ENCODE peak calls at places on chromosomes 5 and 9, in ten cellular contexts. O, Y, G, W, N, B, Q, X, U and P are unnamed samples.

GRCh38 chr5:159923008-159923407 is 6.7 kb downstream of the ADRA1B start:
- DNase-seq in O (no peak), Y (no peak), G (no peak), W (no peak), N (no peak), B (no peak), Q (no peak), X (no peak), U (no peak), P (no peak)

GRCh38 chr5:167786871-167787568 is 504.4 kb upstream of the WWC1 start:
- DNase-seq in O (no peak), Y (no peak), G (no peak), W (no peak), N (no peak), B (no peak), Q (no peak), X (no peak), U (no peak), P (no peak)

GRCh38 chr9:90032296-90033029 is 427.7 kb downstream of the GADD45G start:
- DNase-seq in O (no peak), Y (peak; percentile 65), G (no peak), W (no peak), N (no peak), B (no peak), Q (no peak), X (no peak), U (no peak), P (no peak)

GRCh38 chr9:92180669-92181181 is 65.5 kb upstream of the SPTLC1 start:
- DNase-seq in O (no peak), Y (peak; percentile 71), G (peak; percentile 34), W (no peak), N (no peak), B (no peak), Q (peak; percentile 8), X (no peak), U (peak; percentile 36), P (no peak)

GRCh38 chr9:72424131-72424530 is 59.1 kb upstream of the ZFAND5 start:
- DNase-seq in O (no peak), Y (peak; percentile 25), G (no peak), W (no peak), N (no peak), B (no peak), Q (no peak), X (no peak), U (no peak), P (no peak)

GRCh38 chr5:10488144-10488543 is 46.5 kb downstream of the ROPN1L start:
- DNase-seq in O (no peak), Y (no peak), G (no peak), W (no peak), N (no peak), B (no peak), Q (no peak), X (no peak), U (no peak), P (no peak)

GRCh38 chr9:118578467-118578866 is 790.8 kb downstream of the BRINP1 start:
- DNase-seq in O (no peak), Y (no peak), G (no peak), W (no peak), N (peak; percentile 47), B (no peak), Q (no peak), X (no peak), U (no peak), P (no peak)

GRCh38 chr5:135145985-135146384 is 112.0 kb upstream of the PITX1 start:
- DNase-seq in O (no peak), Y (no peak), G (no peak), W (no peak), N (no peak), B (no peak), Q (no peak), X (no peak), U (no peak), P (no peak)

GRCh38 chr5:78747703-78748359 is 99.3 kb upstream of the LHFPL2 start:
- DNase-seq in O (peak; percentile 32), Y (no peak), G (no peak), W (no peak), N (no peak), B (no peak), Q (no peak), X (no peak), U (no peak), P (no peak)

GRCh38 chr5:159033351-159033657 is 66.4 kb downstream of the EBF1 start:
- DNase-seq in O (no peak), Y (no peak), G (no peak), W (no peak), N (no peak), B (no peak), Q (no peak), X (no peak), U (no peak), P (no peak)

GRCh38 chr5:159971931-159972461 is 36.9 kb upstream of the TTC1 start:
- DNase-seq in O (peak; percentile 65), Y (no peak), G (peak; percentile 23), W (no peak), N (no peak), B (no peak), Q (peak; percentile 30), X (no peak), U (no peak), P (peak; percentile 53)

GRCh38 chr9:115118471-115119156 is 657 bp upstream of the TNC start:
- DNase-seq in O (peak; percentile 75), Y (peak; percentile 48), G (no peak), W (no peak), N (peak; percentile 79), B (peak; percentile 63), Q (peak; percentile 15), X (peak; percentile 60), U (peak; percentile 70), P (peak; percentile 33)

GRCh38 chr5:39570418-39571027 is 145.7 kb upstream of the DAB2 start:
- DNase-seq in O (peak; percentile 62), Y (peak; percentile 41), G (no peak), W (no peak), N (peak; percentile 34), B (no peak), Q (no peak), X (no peak), U (peak; percentile 41), P (no peak)

GRCh38 chr9:27548055-27548741 is 18.6 kb upstream of the MOB3B start:
- DNase-seq in O (peak; percentile 66), Y (peak; percentile 56), G (no peak), W (no peak), N (no peak), B (no peak), Q (no peak), X (no peak), U (no peak), P (no peak)

GRCh38 chr9:33198163-33198562 is 31.0 kb upstream of the B4GALT1 start:
- DNase-seq in O (no peak), Y (no peak), G (no peak), W (no peak), N (no peak), B (no peak), Q (no peak), X (no peak), U (no peak), P (no peak)

GRCh38 chr5:165134146-165134545 is 1628.7 kb downstream of the MAT2B start:
- DNase-seq in O (no peak), Y (no peak), G (no peak), W (no peak), N (no peak), B (no peak), Q (no peak), X (no peak), U (no peak), P (no peak)

GRCh38 chr9:34010979-34011378 is 37.7 kb downstream of the UBAP2 start:
- DNase-seq in O (no peak), Y (peak; percentile 54), G (peak; percentile 25), W (peak; percentile 23), N (no peak), B (no peak), Q (no peak), X (no peak), U (no peak), P (no peak)

GRCh38 chr5:40570408-40571129 is 109.1 kb upstream of the PTGER4 start:
- DNase-seq in O (no peak), Y (no peak), G (no peak), W (no peak), N (peak; percentile 51), B (no peak), Q (no peak), X (no peak), U (no peak), P (no peak)

GRCh38 chr9:108191065-108191464 is 664.7 kb downstream of the ACTL7B start:
- DNase-seq in O (no peak), Y (peak; percentile 29), G (no peak), W (no peak), N (no peak), B (no peak), Q (no peak), X (no peak), U (no peak), P (no peak)

GRCh38 chr9:91727972-91728371 is 222.1 kb downstream of the ROR2 start:
- DNase-seq in O (no peak), Y (no peak), G (no peak), W (no peak), N (no peak), B (no peak), Q (no peak), X (no peak), U (no peak), P (no peak)

GRCh38 chr5:150672237-150672883 is 11.3 kb downstream of the MYOZ3 start:
- DNase-seq in O (peak; percentile 90), Y (peak; percentile 75), G (no peak), W (peak; percentile 30), N (no peak), B (peak; percentile 83), Q (no peak), X (peak; percentile 47), U (no peak), P (peak; percentile 24)

GRCh38 chr5:42858709-42859108 is 47.0 kb upstream of the SELENOP start:
- DNase-seq in O (peak; percentile 54), Y (no peak), G (no peak), W (no peak), N (no peak), B (no peak), Q (no peak), X (no peak), U (no peak), P (no peak)

GRCh38 chr9:94802795-94803194 is 76.3 kb downstream of the AOPEP start:
- DNase-seq in O (no peak), Y (peak; percentile 54), G (no peak), W (peak; percentile 8), N (no peak), B (no peak), Q (no peak), X (no peak), U (no peak), P (no peak)

GRCh38 chr9:109993250-109993978 is 213.4 kb downstream of the PALM2AKAP2 start:
- DNase-seq in O (no peak), Y (no peak), G (no peak), W (no peak), N (no peak), B (no peak), Q (no peak), X (no peak), U (no peak), P (no peak)

GRCh38 chr5:16147179-16147900 is 32.3 kb downstream of the MARCHF11 start:
- DNase-seq in O (no peak), Y (no peak), G (no peak), W (no peak), N (peak; percentile 73), B (no peak), Q (no peak), X (no peak), U (no peak), P (no peak)

GRCh38 chr5:84438456-84438855 is 53.8 kb upstream of the EDIL3 start:
- DNase-seq in O (no peak), Y (no peak), G (no peak), W (no peak), N (no peak), B (no peak), Q (no peak), X (no peak), U (no peak), P (no peak)

GRCh38 chr5:66992547-66992946 is 204.1 kb downstream of the CD180 start:
- DNase-seq in O (no peak), Y (peak; percentile 32), G (no peak), W (no peak), N (no peak), B (no peak), Q (no peak), X (no peak), U (no peak), P (no peak)

GRCh38 chr5:149681252-149681651 is 48.9 kb upstream of the PPARGC1B start:
- DNase-seq in O (no peak), Y (no peak), G (no peak), W (no peak), N (no peak), B (no peak), Q (no peak), X (no peak), U (no peak), P (no peak)